ENCODE peak calls at places on chromosomes 11 and 22, in five cellular contexts. R is sciatic nerve, X is T-helper 1 cell, L is fibroblast of the conjunctiva, Q is cardiac muscle cell. G is an unnamed sample.

GRCh38 chr11:64264371-64264852 is 13.1 kb downstream of the PLCB3 start:
- DNase-seq in R (no peak), L (no peak), Q (no peak), X (no peak), G (no peak)

GRCh38 chr11:3109921-3110706 is 52.9 kb upstream of the CARS1 start:
- DNase-seq in Q (peak), X (peak), L (no peak), R (peak), G (peak)

GRCh38 chr11:118744001-118744400 is 47.0 kb downstream of the DDX6 start:
- DNase-seq in R (no peak), Q (no peak), L (peak), X (no peak), G (no peak)

GRCh38 chr22:35592418-35592967 is 24.6 kb downstream of the MB start:
- DNase-seq in X (no peak), Q (no peak), L (no peak), R (no peak), G (no peak)

GRCh38 chr22:24727218-24727851 is 47.2 kb downstream of the PIWIL3 start:
- DNase-seq in Q (no peak), X (no peak), L (peak), R (no peak), G (peak)

GRCh38 chr11:93822359-93822758 is 28.1 kb downstream of the VSTM5 start:
- DNase-seq in X (no peak), Q (no peak), L (no peak), R (no peak), G (no peak)

GRCh38 chr11:46290598-46291309 is 13.3 kb downstream of the CREB3L1 start:
- DNase-seq in X (no peak), R (peak), Q (peak), L (peak), G (no peak)

GRCh38 chr11:120068114-120068573 is 69.8 kb downstream of the TRIM29 start:
- DNase-seq in Q (no peak), X (no peak), L (no peak), R (no peak), G (no peak)

GRCh38 chr11:65559951-65560537 is 1.9 kb upstream of the LTBP3 start:
- DNase-seq in L (no peak), Q (no peak), R (no peak), X (no peak), G (no peak)

GRCh38 chr11:129637983-129638776 is 177.5 kb upstream of the TMEM45B start:
- DNase-seq in X (no peak), R (no peak), Q (no peak), L (no peak), G (no peak)

GRCh38 chr11:127334466-127334865 is 333.9 kb upstream of the KIRREL3 start:
- DNase-seq in X (no peak), L (no peak), Q (no peak), R (no peak), G (no peak)

GRCh38 chr22:22902247-22902962 is 14.8 kb downstream of the IGLL5 start:
- DNase-seq in L (no peak), R (no peak), X (no peak), Q (no peak), G (no peak)

GRCh38 chr22:50693462-50693861 is 20.8 kb downstream of the SHANK3 start:
- DNase-seq in X (no peak), L (no peak), Q (no peak), R (no peak), G (no peak)

GRCh38 chr11:92765965-92766371 is 203.5 kb upstream of the MTNR1B start:
- DNase-seq in X (no peak), R (no peak), L (no peak), Q (no peak), G (no peak)

GRCh38 chr11:46721286-46721685 is 2.3 kb downstream of the F2 start:
- DNase-seq in L (no peak), X (no peak), Q (no peak), R (no peak), G (no peak)

GRCh38 chr11:44597358-44598009 is 32.0 kb downstream of the CD82 start:
- DNase-seq in R (no peak), X (no peak), Q (no peak), L (no peak), G (no peak)

GRCh38 chr22:23325183-23325582 is 144.9 kb downstream of the BCR start:
- DNase-seq in Q (no peak), L (no peak), X (no peak), R (no peak), G (no peak)

GRCh38 chr22:20395181-20395896 is 1.4 kb downstream of the ZNF74 start:
- DNase-seq in R (no peak), Q (no peak), X (no peak), L (no peak), G (no peak)

GRCh38 chr11:97965849-97966646 is 1054.7 kb upstream of the CNTN5 start:
- DNase-seq in X (no peak), R (no peak), Q (no peak), L (peak), G (no peak)

GRCh38 chr11:113632981-113633380 is 73.1 kb downstream of the TMPRSS5 start:
- DNase-seq in Q (no peak), R (no peak), X (no peak), L (no peak), G (no peak)

GRCh38 chr11:94305146-94305545 is 766 bp downstream of the IZUMO1R start:
- DNase-seq in L (no peak), R (no peak), X (no peak), Q (no peak), G (no peak)

GRCh38 chr11:120667934-120668333 is 156.4 kb downstream of the GRIK4 start:
- DNase-seq in L (no peak), R (no peak), X (no peak), Q (no peak), G (no peak)

GRCh38 chr11:78833237-78833636 is 258.6 kb upstream of the NARS2 start:
- DNase-seq in R (no peak), L (no peak), X (no peak), Q (no peak), G (no peak)

GRCh38 chr22:47310601-47311000 is 548.2 kb downstream of the TBC1D22A start:
- DNase-seq in L (no peak), X (no peak), Q (no peak), R (no peak), G (no peak)

GRCh38 chr11:13473013-13473722 is 10.1 kb upstream of the BTBD10 start:
- DNase-seq in L (no peak), X (no peak), Q (peak), R (no peak), G (no peak)

GRCh38 chr11:113894421-113894996 is 10.1 kb upstream of the HTR3B start:
- DNase-seq in Q (peak), L (no peak), R (no peak), X (no peak), G (no peak)

GRCh38 chr22:50696799-50697561 is 24.4 kb downstream of the SHANK3 start:
- DNase-seq in L (no peak), Q (peak), X (no peak), R (peak), G (no peak)

GRCh38 chr11:60084866-60085265 is 3.6 kb upstream of the MS4A2 start:
- DNase-seq in R (no peak), Q (no peak), X (no peak), L (no peak), G (peak)

GRCh38 chr22:46443850-46444389 is 93.5 kb downstream of the CELSR1 start:
- DNase-seq in Q (no peak), L (no peak), R (no peak), X (no peak), G (no peak)

GRCh38 chr11:47234669-47235075 is 13.9 kb downstream of the ACP2 start:
- DNase-seq in L (no peak), R (no peak), Q (no peak), X (no peak), G (peak)

GRCh38 chr11:125257185-125257584 is 92.6 kb downstream of the PKNOX2 start:
- DNase-seq in Q (no peak), X (no peak), L (no peak), R (no peak), G (no peak)

GRCh38 chr11:80595011-80595410 is 1154.2 kb upstream of the TENM4 start:
- DNase-seq in X (no peak), R (no peak), Q (no peak), L (no peak), G (no peak)

GRCh38 chr11:75145196-75145971 is 5.5 kb upstream of the SLCO2B1 start:
- DNase-seq in L (no peak), Q (no peak), R (no peak), X (no peak), G (no peak)

GRCh38 chr11:111302298-111302697 is 4.0 kb downstream of the POU2AF3 start:
- DNase-seq in X (no peak), L (no peak), Q (no peak), R (no peak), G (peak)

GRCh38 chr22:22706253-22706940 is 62.0 kb downstream of the GGTLC2 start:
- DNase-seq in L (no peak), X (no peak), R (no peak), Q (no peak), G (no peak)

GRCh38 chr11:75800728-75801361 is 14.2 kb upstream of the UVRAG start:
- DNase-seq in X (no peak), L (no peak), R (no peak), Q (no peak), G (no peak)